ENCODE peak calls at places on chromosomes 1 and 21, in seven cellular contexts. O is IMR-90, C is H9, L is mesenchymal stem cell, T is H1, F is neuronal stem cell, A is trophoblast cell. E is an unnamed sample.

GRCh38 chr1:211639500-211640361 is 35.7 kb downstream of the NEK2 start:
- DNase-seq in L (peak), A (no peak), C (no peak), T (no peak), F (no peak), O (peak), E (no peak)

GRCh38 chr1:27864264-27864895 is 8.0 kb upstream of the THEMIS2 start:
- DNase-seq in O (no peak), F (no peak), C (no peak), L (peak), T (no peak), A (peak), E (no peak)

GRCh38 chr1:5481889-5482288 is 510.3 kb downstream of the NPHP4 start:
- DNase-seq in L (no peak), C (peak), T (peak), A (no peak), O (no peak), F (peak), E (peak)

GRCh38 chr1:111963985-111964738 is 25.3 kb downstream of the KCND3 start:
- DNase-seq in O (no peak), A (no peak), F (no peak), T (no peak), C (peak), L (no peak), E (no peak)

GRCh38 chr1:52403566-52404115 is 582 bp downstream of the ORC1 start:
- DNase-seq in O (peak), A (peak), F (peak), L (peak), T (peak), C (peak), E (peak)

GRCh38 chr1:30778156-30778978 is 20.8 kb upstream of the LAPTM5 start:
- DNase-seq in O (peak), A (no peak), L (peak), T (no peak), C (no peak), F (no peak), E (no peak)

GRCh38 chr1:233885196-233886028 is 19.1 kb upstream of the SLC35F3 start:
- DNase-seq in C (no peak), A (no peak), F (no peak), T (no peak), L (no peak), O (no peak), E (no peak)

GRCh38 chr1:161196521-161197451 is 2.1 kb downstream of the ADAMTS4 start:
- DNase-seq in C (no peak), A (no peak), F (no peak), T (no peak), L (peak), O (peak), E (no peak)

GRCh38 chr1:20574686-20575543 is 14.0 kb upstream of the CDA start:
- DNase-seq in F (peak), T (peak), A (peak), O (peak), C (peak), L (peak), E (peak)

GRCh38 chr1:27607239-27607804 is 3.4 kb upstream of the AHDC1 start:
- DNase-seq in O (no peak), F (peak), L (peak), T (no peak), C (peak), A (no peak), E (peak)

GRCh38 chr1:151537112-151537511 is 3.0 kb upstream of the TUFT1 start:
- DNase-seq in F (no peak), C (no peak), O (peak), L (peak), A (peak), T (no peak), E (peak)

GRCh38 chr1:110203021-110203661 is 7.0 kb upstream of the KCNC4 start:
- DNase-seq in A (peak), T (no peak), C (peak), O (peak), L (peak), F (peak), E (peak)

GRCh38 chr1:110176299-110176956 is 26.1 kb downstream of the SLC6A17 start:
- DNase-seq in T (no peak), L (no peak), O (no peak), C (no peak), F (no peak), A (no peak), E (no peak)

GRCh38 chr1:143691400-143691891 is 280.3 kb downstream of the FAM72C start:
- DNase-seq in O (peak), A (no peak), C (no peak), L (no peak), F (no peak), T (no peak), E (peak)

GRCh38 chr1:54810144-54810942 is 9.2 kb upstream of the TTC22 start:
- DNase-seq in T (no peak), L (peak), A (peak), F (peak), O (peak), C (peak), E (peak)

GRCh38 chr21:16879479-16879878 is 633.4 kb upstream of the CXADR start:
- DNase-seq in T (no peak), L (no peak), A (no peak), C (no peak), F (no peak), O (no peak), E (no peak)

GRCh38 chr1:32757213-32757895 is 54.8 kb upstream of the SYNC start:
- DNase-seq in C (no peak), F (no peak), T (no peak), A (no peak), O (no peak), L (no peak), E (peak)
- H3K4me2 ChIP-seq in C (no peak), F (no peak), T (no peak), A (no peak), O (no peak), L (no peak), E (no peak)

DNA sequence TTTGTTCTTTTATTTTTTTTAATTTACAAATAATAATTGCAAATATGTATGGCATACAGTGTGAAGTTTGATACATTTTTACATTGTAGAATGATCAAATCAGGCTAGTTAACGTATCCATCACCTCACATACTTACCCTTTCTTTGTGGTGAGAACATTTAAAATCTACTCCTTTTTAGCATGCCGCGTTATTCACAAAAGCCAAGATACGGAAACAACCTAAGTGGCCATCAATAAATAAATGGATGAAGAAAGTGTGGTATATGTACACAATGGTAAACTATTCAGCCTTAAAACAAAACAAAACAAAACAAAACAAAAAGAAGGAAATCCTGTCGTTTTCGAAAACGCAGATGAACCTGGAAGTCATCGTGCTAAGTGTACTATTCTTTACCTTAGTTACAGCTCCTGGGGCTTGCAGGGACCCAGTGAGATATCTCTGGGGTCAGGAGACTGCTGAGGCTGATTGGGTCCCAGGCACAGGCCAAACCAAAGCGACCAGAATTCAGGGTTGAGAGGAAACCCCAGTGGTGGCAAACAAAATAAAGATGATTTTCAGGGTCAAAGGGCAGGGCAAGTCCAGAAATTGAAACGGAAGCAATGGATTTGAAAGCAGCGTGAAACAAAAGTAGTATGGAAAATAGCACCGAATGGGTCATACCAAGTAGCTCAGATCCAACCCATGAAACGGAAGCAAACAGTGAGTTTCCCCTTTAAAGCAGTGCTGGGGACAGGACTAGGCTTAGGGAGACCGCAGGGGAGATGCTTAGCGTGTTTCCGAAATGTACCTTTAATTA is 188.2 kb downstream of the PLPP3 start:
- DNase-seq in O (no peak), A (no peak), C (no peak), T (no peak), F (no peak), L (no peak), E (no peak)
- H2BK5ac ChIP-seq in O (no peak), A (no peak), C (no peak), T (no peak), F (no peak), L (no peak), E (no peak)

DNA sequence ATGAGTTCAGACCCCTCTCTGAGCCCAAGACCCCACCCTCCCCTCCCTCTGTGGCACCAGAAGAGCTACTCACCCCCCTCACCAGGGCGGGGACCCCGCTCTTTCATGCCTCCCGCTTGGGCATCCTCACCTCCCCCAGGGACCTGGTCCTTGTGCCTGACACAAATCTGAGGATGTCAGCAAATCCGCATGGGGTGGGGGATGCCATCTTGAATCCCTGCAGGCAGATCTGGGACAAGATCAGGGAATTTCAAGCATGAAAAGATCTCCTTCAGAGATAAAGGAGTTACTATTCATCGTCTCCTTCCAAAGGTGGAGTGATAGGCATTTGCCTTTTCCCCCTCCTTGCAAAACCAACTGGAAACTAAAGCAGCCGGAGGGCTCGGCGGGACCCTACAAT is 81.1 kb downstream of the DISP3 start:
- DNase-seq in A (no peak), O (no peak), F (no peak), C (no peak), L (no peak), T (no peak), E (peak)
- H3K9ac ChIP-seq in A (no peak), O (no peak), F (no peak), C (no peak), L (no peak), T (no peak), E (peak)

GRCh38 chr1:197919523-197920301 is 2.5 kb downstream of the LHX9 start:
- DNase-seq in C (no peak), T (no peak), L (no peak), F (peak), A (no peak), O (no peak), E (no peak)
- H3K4me2 ChIP-seq in C (peak), T (peak), L (peak), F (no peak), A (no peak), O (peak), E (peak)

DNA sequence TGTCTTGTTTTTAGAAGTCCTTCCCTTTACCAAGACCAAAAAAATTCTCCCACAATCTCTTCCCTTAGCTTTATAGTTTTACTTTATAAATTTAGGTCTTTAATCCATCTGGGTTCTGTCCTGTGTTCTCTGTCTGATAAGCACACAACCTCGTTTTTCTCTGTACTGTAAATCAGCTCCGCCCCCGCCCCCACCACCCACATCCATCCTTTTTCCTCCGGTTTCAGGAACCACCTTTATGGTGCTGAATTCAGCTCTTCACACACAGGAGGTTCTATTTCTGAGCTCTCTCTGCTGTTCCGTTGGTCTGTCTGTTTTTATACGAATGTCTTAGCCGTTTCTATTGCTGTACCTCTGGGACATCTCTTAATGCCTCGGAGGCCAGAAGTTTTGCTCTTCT is 44.5 kb downstream of the ACTL8 start:
- DNase-seq in T (no peak), C (no peak), O (no peak), F (no peak), L (no peak), A (no peak), E (no peak)
- H2BK5ac ChIP-seq in T (no peak), C (no peak), O (no peak), F (no peak), L (no peak), A (no peak), E (no peak)

GRCh38 chr1:168057355-168057754 is 79.4 kb downstream of the GPR161 start:
- DNase-seq in L (no peak), O (no peak), C (no peak), F (no peak), A (no peak), T (no peak), E (no peak)
- H3K9ac ChIP-seq in L (no peak), O (no peak), C (no peak), F (no peak), A (no peak), T (no peak), E (no peak)

GRCh38 chr1:36212782-36213181 is 11.5 kb upstream of the THRAP3 start:
- DNase-seq in C (no peak), O (no peak), F (no peak), T (no peak), A (no peak), L (no peak), E (no peak)
- H3K4me2 ChIP-seq in C (no peak), O (no peak), F (no peak), T (no peak), A (no peak), L (no peak), E (no peak)

DNA sequence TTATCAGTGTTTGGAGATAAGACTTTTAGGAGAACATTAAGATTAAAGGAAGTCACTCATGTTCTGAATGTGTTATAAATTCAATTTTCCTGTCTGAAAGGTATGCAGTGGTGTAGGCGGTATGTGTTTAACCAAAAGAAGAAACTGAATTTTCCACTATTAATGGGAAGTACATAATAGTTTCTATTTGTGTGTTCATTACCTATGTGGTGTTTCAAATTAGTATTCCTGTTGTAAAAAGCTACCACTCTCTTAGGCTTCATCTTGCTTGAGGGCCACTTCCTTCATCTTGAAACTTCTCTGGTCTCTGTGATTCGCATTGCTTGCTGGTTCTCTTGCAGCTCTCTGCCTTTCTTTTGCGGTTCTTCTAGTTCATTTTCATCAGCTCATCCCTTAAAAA is 123.4 kb downstream of the HLX start:
- DNase-seq in F (no peak), A (no peak), L (no peak), C (no peak), T (no peak), O (no peak), E (no peak)
- H2BK5ac ChIP-seq in F (no peak), A (no peak), L (no peak), C (no peak), T (no peak), O (no peak), E (no peak)

GRCh38 chr1:25863486-25864262 is 4.4 kb upstream of the AUNIP start:
- DNase-seq in C (no peak), F (no peak), A (no peak), O (no peak), T (no peak), L (no peak), E (no peak)

GRCh38 chr1:25862785-25863485 is 3.7 kb upstream of the AUNIP start:
- DNase-seq in A (no peak), O (no peak), L (no peak), T (no peak), C (no peak), F (no peak), E (no peak)

GRCh38 chr1:25864434-25864833 is 5.2 kb upstream of the AUNIP start:
- DNase-seq in T (no peak), C (no peak), A (no peak), F (no peak), O (no peak), L (no peak), E (no peak)

GRCh38 chr1:25867210-25867991 is 8.1 kb downstream of the PAQR7 start:
- DNase-seq in T (no peak), C (no peak), A (no peak), L (no peak), O (no peak), F (no peak), E (no peak)

DNA sequence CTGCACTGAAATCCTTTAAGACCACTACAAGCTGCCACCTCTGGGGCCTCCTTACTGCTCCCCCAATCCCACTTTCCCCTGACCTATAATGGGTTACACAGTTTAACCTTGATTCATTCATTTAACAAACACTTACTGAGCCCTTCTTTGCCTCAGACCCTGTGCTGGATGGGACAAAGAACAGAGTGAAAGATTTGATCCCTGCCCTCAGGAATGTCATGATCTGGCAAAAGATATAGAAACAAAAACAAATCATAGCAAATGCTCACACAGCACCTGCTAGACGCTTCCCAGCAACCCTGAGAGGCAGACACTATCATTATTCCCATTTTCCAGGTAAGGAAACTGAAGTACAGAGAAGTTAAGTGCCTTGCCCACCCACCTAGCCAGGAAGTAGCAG is 7.0 kb upstream of the AUNIP start:
- DNase-seq in F (no peak), A (no peak), O (no peak), L (no peak), C (no peak), T (no peak), E (no peak)
- H3K9ac ChIP-seq in F (no peak), A (no peak), O (no peak), L (no peak), C (no peak), T (no peak), E (no peak)